ENCODE peak calls at places on chromosome X, in nine cellular contexts. One of them, this sample, is unnamed.

GRCh38 chrX:17192111-17192510 is 182.9 kb upstream of the NHS start:
- DNase-seq in brain microvascular endothelial cell: no peak
- DNase-seq in amygdala: no peak
- DNase-seq in T-helper 1 cell: no peak
- DNase-seq in NCI-H524 treated with DMSO at 0.1 percent for 48 hours: no peak
- DNase-seq in mesendoderm: no peak
- DNase-seq in Caki2: peak
- DNase-seq in glomerular endothelial cell: no peak
- DNase-seq in DMS79 treated with DMSO at 0.1 percent for 48 hours: no peak
- DNase-seq in this sample: no peak

GRCh38 chrX:112945796-112946195 is 105.2 kb upstream of the AMOT start:
- DNase-seq in brain microvascular endothelial cell: no peak
- DNase-seq in amygdala: no peak
- DNase-seq in T-helper 1 cell: no peak
- DNase-seq in NCI-H524 treated with DMSO at 0.1 percent for 48 hours: no peak
- DNase-seq in mesendoderm: no peak
- DNase-seq in Caki2: no peak
- DNase-seq in glomerular endothelial cell: no peak
- DNase-seq in DMS79 treated with DMSO at 0.1 percent for 48 hours: no peak
- DNase-seq in this sample: no peak

GRCh38 chrX:110280954-110281353 is 36.9 kb downstream of the AMMECR1 start:
- DNase-seq in brain microvascular endothelial cell: no peak
- DNase-seq in amygdala: no peak
- DNase-seq in T-helper 1 cell: no peak
- DNase-seq in NCI-H524 treated with DMSO at 0.1 percent for 48 hours: no peak
- DNase-seq in mesendoderm: no peak
- DNase-seq in Caki2: peak
- DNase-seq in glomerular endothelial cell: no peak
- DNase-seq in DMS79 treated with DMSO at 0.1 percent for 48 hours: peak
- DNase-seq in this sample: no peak

GRCh38 chrX:49040376-49040955 is 2.7 kb downstream of the TFE3 start:
- DNase-seq in brain microvascular endothelial cell: peak
- DNase-seq in amygdala: no peak
- DNase-seq in T-helper 1 cell: no peak
- DNase-seq in NCI-H524 treated with DMSO at 0.1 percent for 48 hours: no peak
- DNase-seq in mesendoderm: no peak
- DNase-seq in Caki2: peak
- DNase-seq in glomerular endothelial cell: no peak
- DNase-seq in DMS79 treated with DMSO at 0.1 percent for 48 hours: no peak
- DNase-seq in this sample: peak

GRCh38 chrX:12307961-12308360 is 169.7 kb downstream of the FRMPD4 start:
- DNase-seq in brain microvascular endothelial cell: no peak
- DNase-seq in amygdala: no peak
- DNase-seq in T-helper 1 cell: no peak
- DNase-seq in NCI-H524 treated with DMSO at 0.1 percent for 48 hours: no peak
- DNase-seq in mesendoderm: no peak
- DNase-seq in Caki2: no peak
- DNase-seq in glomerular endothelial cell: no peak
- DNase-seq in DMS79 treated with DMSO at 0.1 percent for 48 hours: no peak
- DNase-seq in this sample: no peak

GRCh38 chrX:14228611-14229010 is 198.9 kb upstream of the GEMIN8 start:
- DNase-seq in brain microvascular endothelial cell: no peak
- DNase-seq in amygdala: no peak
- DNase-seq in T-helper 1 cell: no peak
- DNase-seq in NCI-H524 treated with DMSO at 0.1 percent for 48 hours: no peak
- DNase-seq in mesendoderm: no peak
- DNase-seq in Caki2: no peak
- DNase-seq in glomerular endothelial cell: no peak
- DNase-seq in DMS79 treated with DMSO at 0.1 percent for 48 hours: no peak
- DNase-seq in this sample: no peak

GRCh38 chrX:121308276-121308805 is 260.9 kb downstream of the GLUD2 start:
- DNase-seq in brain microvascular endothelial cell: peak
- DNase-seq in amygdala: peak
- DNase-seq in T-helper 1 cell: no peak
- DNase-seq in NCI-H524 treated with DMSO at 0.1 percent for 48 hours: peak
- DNase-seq in mesendoderm: peak
- DNase-seq in Caki2: peak
- DNase-seq in glomerular endothelial cell: no peak
- DNase-seq in DMS79 treated with DMSO at 0.1 percent for 48 hours: no peak
- DNase-seq in this sample: peak

GRCh38 chrX:13078739-13079444 is 34.5 kb upstream of the FAM9C start:
- DNase-seq in brain microvascular endothelial cell: peak
- DNase-seq in amygdala: no peak
- DNase-seq in T-helper 1 cell: no peak
- DNase-seq in NCI-H524 treated with DMSO at 0.1 percent for 48 hours: no peak
- DNase-seq in mesendoderm: no peak
- DNase-seq in Caki2: no peak
- DNase-seq in glomerular endothelial cell: no peak
- DNase-seq in DMS79 treated with DMSO at 0.1 percent for 48 hours: peak
- DNase-seq in this sample: no peak

GRCh38 chrX:30246769-30247489 is at the start of gene MAGEB1:
- DNase-seq in brain microvascular endothelial cell: no peak
- DNase-seq in amygdala: no peak
- DNase-seq in T-helper 1 cell: no peak
- DNase-seq in NCI-H524 treated with DMSO at 0.1 percent for 48 hours: no peak
- DNase-seq in mesendoderm: peak
- DNase-seq in Caki2: no peak
- DNase-seq in glomerular endothelial cell: no peak
- DNase-seq in DMS79 treated with DMSO at 0.1 percent for 48 hours: no peak
- DNase-seq in this sample: peak

GRCh38 chrX:127943570-127943969 is 108.6 kb downstream of the ACTRT1 start:
- DNase-seq in brain microvascular endothelial cell: no peak
- DNase-seq in amygdala: no peak
- DNase-seq in T-helper 1 cell: no peak
- DNase-seq in NCI-H524 treated with DMSO at 0.1 percent for 48 hours: no peak
- DNase-seq in mesendoderm: peak
- DNase-seq in Caki2: no peak
- DNase-seq in glomerular endothelial cell: no peak
- DNase-seq in DMS79 treated with DMSO at 0.1 percent for 48 hours: no peak
- DNase-seq in this sample: no peak

GRCh38 chrX:152845618-152846240 is 14.9 kb downstream of the NSDHL start:
- DNase-seq in brain microvascular endothelial cell: no peak
- DNase-seq in amygdala: no peak
- DNase-seq in T-helper 1 cell: no peak
- DNase-seq in NCI-H524 treated with DMSO at 0.1 percent for 48 hours: no peak
- DNase-seq in mesendoderm: no peak
- DNase-seq in Caki2: no peak
- DNase-seq in glomerular endothelial cell: no peak
- DNase-seq in DMS79 treated with DMSO at 0.1 percent for 48 hours: no peak
- DNase-seq in this sample: no peak

GRCh38 chrX:46840946-46841740 is 4.3 kb downstream of the RP2 start:
- DNase-seq in brain microvascular endothelial cell: peak
- DNase-seq in amygdala: no peak
- DNase-seq in T-helper 1 cell: no peak
- DNase-seq in NCI-H524 treated with DMSO at 0.1 percent for 48 hours: no peak
- DNase-seq in mesendoderm: no peak
- DNase-seq in Caki2: no peak
- DNase-seq in glomerular endothelial cell: no peak
- DNase-seq in DMS79 treated with DMSO at 0.1 percent for 48 hours: peak
- DNase-seq in this sample: no peak

GRCh38 chrX:10197597-10198210 is 40.9 kb downstream of the CLCN4 start:
- DNase-seq in brain microvascular endothelial cell: peak
- DNase-seq in amygdala: no peak
- DNase-seq in T-helper 1 cell: no peak
- DNase-seq in NCI-H524 treated with DMSO at 0.1 percent for 48 hours: no peak
- DNase-seq in mesendoderm: no peak
- DNase-seq in Caki2: no peak
- DNase-seq in glomerular endothelial cell: no peak
- DNase-seq in DMS79 treated with DMSO at 0.1 percent for 48 hours: no peak
- DNase-seq in this sample: peak

GRCh38 chrX:35561985-35562384 is 236.2 kb upstream of the MAGEB16 start:
- DNase-seq in brain microvascular endothelial cell: no peak
- DNase-seq in amygdala: no peak
- DNase-seq in T-helper 1 cell: no peak
- DNase-seq in NCI-H524 treated with DMSO at 0.1 percent for 48 hours: no peak
- DNase-seq in mesendoderm: peak
- DNase-seq in Caki2: no peak
- DNase-seq in glomerular endothelial cell: no peak
- DNase-seq in DMS79 treated with DMSO at 0.1 percent for 48 hours: no peak
- DNase-seq in this sample: no peak

GRCh38 chrX:19678941-19679340 is 163.6 kb upstream of the MAP3K15 start:
- DNase-seq in brain microvascular endothelial cell: no peak
- DNase-seq in amygdala: no peak
- DNase-seq in T-helper 1 cell: no peak
- DNase-seq in NCI-H524 treated with DMSO at 0.1 percent for 48 hours: no peak
- DNase-seq in mesendoderm: no peak
- DNase-seq in Caki2: no peak
- DNase-seq in glomerular endothelial cell: no peak
- DNase-seq in DMS79 treated with DMSO at 0.1 percent for 48 hours: no peak
- DNase-seq in this sample: no peak

GRCh38 chrX:41026326-41027136 is 58.7 kb upstream of the USP9X start:
- DNase-seq in brain microvascular endothelial cell: no peak
- DNase-seq in amygdala: no peak
- DNase-seq in T-helper 1 cell: no peak
- DNase-seq in NCI-H524 treated with DMSO at 0.1 percent for 48 hours: no peak
- DNase-seq in mesendoderm: no peak
- DNase-seq in Caki2: no peak
- DNase-seq in glomerular endothelial cell: no peak
- DNase-seq in DMS79 treated with DMSO at 0.1 percent for 48 hours: no peak
- DNase-seq in this sample: peak

GRCh38 chrX:53281321-53281822 is at the start of gene IQSEC2:
- DNase-seq in brain microvascular endothelial cell: peak
- DNase-seq in amygdala: peak
- DNase-seq in T-helper 1 cell: no peak
- DNase-seq in NCI-H524 treated with DMSO at 0.1 percent for 48 hours: no peak
- DNase-seq in mesendoderm: peak
- DNase-seq in Caki2: peak
- DNase-seq in glomerular endothelial cell: no peak
- DNase-seq in DMS79 treated with DMSO at 0.1 percent for 48 hours: peak
- DNase-seq in this sample: peak

GRCh38 chrX:148620023-148620422 is 119.6 kb downstream of the AFF2 start:
- DNase-seq in brain microvascular endothelial cell: no peak
- DNase-seq in amygdala: no peak
- DNase-seq in T-helper 1 cell: no peak
- DNase-seq in NCI-H524 treated with DMSO at 0.1 percent for 48 hours: no peak
- DNase-seq in mesendoderm: no peak
- DNase-seq in Caki2: no peak
- DNase-seq in glomerular endothelial cell: no peak
- DNase-seq in DMS79 treated with DMSO at 0.1 percent for 48 hours: no peak
- DNase-seq in this sample: no peak

GRCh38 chrX:21166302-21166982 is 207.8 kb upstream of the CNKSR2 start:
- DNase-seq in brain microvascular endothelial cell: peak
- DNase-seq in amygdala: no peak
- DNase-seq in T-helper 1 cell: no peak
- DNase-seq in NCI-H524 treated with DMSO at 0.1 percent for 48 hours: no peak
- DNase-seq in mesendoderm: peak
- DNase-seq in Caki2: peak
- DNase-seq in glomerular endothelial cell: no peak
- DNase-seq in DMS79 treated with DMSO at 0.1 percent for 48 hours: no peak
- DNase-seq in this sample: peak

GRCh38 chrX:152991123-152991522 is 2.8 kb downstream of the PNMA5 start:
- DNase-seq in brain microvascular endothelial cell: no peak
- DNase-seq in amygdala: no peak
- DNase-seq in T-helper 1 cell: no peak
- DNase-seq in NCI-H524 treated with DMSO at 0.1 percent for 48 hours: no peak
- DNase-seq in mesendoderm: no peak
- DNase-seq in Caki2: no peak
- DNase-seq in glomerular endothelial cell: no peak
- DNase-seq in DMS79 treated with DMSO at 0.1 percent for 48 hours: no peak
- DNase-seq in this sample: no peak

GRCh38 chrX:11787564-11787963 is 29.5 kb downstream of the MSL3 start:
- DNase-seq in brain microvascular endothelial cell: peak
- DNase-seq in amygdala: peak
- DNase-seq in T-helper 1 cell: peak
- DNase-seq in NCI-H524 treated with DMSO at 0.1 percent for 48 hours: no peak
- DNase-seq in mesendoderm: peak
- DNase-seq in Caki2: no peak
- DNase-seq in glomerular endothelial cell: no peak
- DNase-seq in DMS79 treated with DMSO at 0.1 percent for 48 hours: no peak
- DNase-seq in this sample: peak

GRCh38 chrX:9988762-9989161 is 21.6 kb downstream of the CLDN34 start:
- DNase-seq in brain microvascular endothelial cell: no peak
- DNase-seq in amygdala: no peak
- DNase-seq in T-helper 1 cell: no peak
- DNase-seq in NCI-H524 treated with DMSO at 0.1 percent for 48 hours: no peak
- DNase-seq in mesendoderm: no peak
- DNase-seq in Caki2: no peak
- DNase-seq in glomerular endothelial cell: no peak
- DNase-seq in DMS79 treated with DMSO at 0.1 percent for 48 hours: no peak
- DNase-seq in this sample: no peak

GRCh38 chrX:4484266-4484665 is 770.8 kb upstream of the PRKX start:
- DNase-seq in brain microvascular endothelial cell: no peak
- DNase-seq in amygdala: no peak
- DNase-seq in T-helper 1 cell: no peak
- DNase-seq in NCI-H524 treated with DMSO at 0.1 percent for 48 hours: no peak
- DNase-seq in mesendoderm: peak
- DNase-seq in Caki2: no peak
- DNase-seq in glomerular endothelial cell: no peak
- DNase-seq in DMS79 treated with DMSO at 0.1 percent for 48 hours: no peak
- DNase-seq in this sample: peak

GRCh38 chrX:12439396-12439795 is 301.1 kb downstream of the FRMPD4 start:
- DNase-seq in brain microvascular endothelial cell: no peak
- DNase-seq in amygdala: no peak
- DNase-seq in T-helper 1 cell: no peak
- DNase-seq in NCI-H524 treated with DMSO at 0.1 percent for 48 hours: no peak
- DNase-seq in mesendoderm: no peak
- DNase-seq in Caki2: no peak
- DNase-seq in glomerular endothelial cell: no peak
- DNase-seq in DMS79 treated with DMSO at 0.1 percent for 48 hours: no peak
- DNase-seq in this sample: no peak

GRCh38 chrX:17644001-17644400 is 93.3 kb upstream of the SCML1 start:
- DNase-seq in brain microvascular endothelial cell: no peak
- DNase-seq in amygdala: no peak
- DNase-seq in T-helper 1 cell: no peak
- DNase-seq in NCI-H524 treated with DMSO at 0.1 percent for 48 hours: no peak
- DNase-seq in mesendoderm: no peak
- DNase-seq in Caki2: no peak
- DNase-seq in glomerular endothelial cell: no peak
- DNase-seq in DMS79 treated with DMSO at 0.1 percent for 48 hours: no peak
- DNase-seq in this sample: no peak

GRCh38 chrX:134171661-134172587 is 65.1 kb upstream of the CCDC160 start:
- DNase-seq in brain microvascular endothelial cell: no peak
- DNase-seq in amygdala: no peak
- DNase-seq in T-helper 1 cell: peak
- DNase-seq in NCI-H524 treated with DMSO at 0.1 percent for 48 hours: peak
- DNase-seq in mesendoderm: peak
- DNase-seq in Caki2: peak
- DNase-seq in glomerular endothelial cell: no peak
- DNase-seq in DMS79 treated with DMSO at 0.1 percent for 48 hours: no peak
- DNase-seq in this sample: peak

GRCh38 chrX:43559643-43560042 is 96.5 kb upstream of the MAOA start:
- DNase-seq in brain microvascular endothelial cell: peak
- DNase-seq in amygdala: peak
- DNase-seq in T-helper 1 cell: peak
- DNase-seq in NCI-H524 treated with DMSO at 0.1 percent for 48 hours: no peak
- DNase-seq in mesendoderm: peak
- DNase-seq in Caki2: peak
- DNase-seq in glomerular endothelial cell: peak
- DNase-seq in DMS79 treated with DMSO at 0.1 percent for 48 hours: no peak
- DNase-seq in this sample: peak

GRCh38 chrX:12771445-12772069 is 19.7 kb upstream of the PRPS2 start:
- DNase-seq in brain microvascular endothelial cell: peak
- DNase-seq in amygdala: no peak
- DNase-seq in T-helper 1 cell: peak
- DNase-seq in NCI-H524 treated with DMSO at 0.1 percent for 48 hours: no peak
- DNase-seq in mesendoderm: peak
- DNase-seq in Caki2: no peak
- DNase-seq in glomerular endothelial cell: no peak
- DNase-seq in DMS79 treated with DMSO at 0.1 percent for 48 hours: no peak
- DNase-seq in this sample: peak

GRCh38 chrX:129737921-129738320 is 858 bp upstream of the XPNPEP2 start:
- DNase-seq in brain microvascular endothelial cell: peak
- DNase-seq in amygdala: no peak
- DNase-seq in T-helper 1 cell: no peak
- DNase-seq in NCI-H524 treated with DMSO at 0.1 percent for 48 hours: no peak
- DNase-seq in mesendoderm: no peak
- DNase-seq in Caki2: no peak
- DNase-seq in glomerular endothelial cell: no peak
- DNase-seq in DMS79 treated with DMSO at 0.1 percent for 48 hours: no peak
- DNase-seq in this sample: no peak

GRCh38 chrX:153767674-153768055 is 3.6 kb downstream of the PLXNB3 start:
- DNase-seq in brain microvascular endothelial cell: no peak
- DNase-seq in amygdala: no peak
- DNase-seq in T-helper 1 cell: no peak
- DNase-seq in NCI-H524 treated with DMSO at 0.1 percent for 48 hours: no peak
- DNase-seq in mesendoderm: no peak
- DNase-seq in Caki2: no peak
- DNase-seq in glomerular endothelial cell: no peak
- DNase-seq in DMS79 treated with DMSO at 0.1 percent for 48 hours: no peak
- DNase-seq in this sample: no peak

GRCh38 chrX:73577368-73577767 is 14.4 kb downstream of the CHIC1 start:
- DNase-seq in brain microvascular endothelial cell: peak
- DNase-seq in amygdala: no peak
- DNase-seq in T-helper 1 cell: no peak
- DNase-seq in NCI-H524 treated with DMSO at 0.1 percent for 48 hours: no peak
- DNase-seq in mesendoderm: peak
- DNase-seq in Caki2: peak
- DNase-seq in glomerular endothelial cell: peak
- DNase-seq in DMS79 treated with DMSO at 0.1 percent for 48 hours: no peak
- DNase-seq in this sample: peak